ENCODE peak calls at places on chromosome 15, in six cellular contexts. One of them, this sample, is unnamed.

GRCh38 chr15:51536965-51537574 is 85.5 kb downstream of the DMXL2 start:
- DNase-seq in PC-3: peak; percentile 33
- DNase-seq in CD8-positive, alpha-beta memory T cell: no peak
- DNase-seq in WERI-Rb-1: no peak
- DNase-seq in A549: peak; percentile 40
- DNase-seq in SJCRH30: no peak
- DNase-seq in this sample: no peak

GRCh38 chr15:100842756-100843730 is 36.6 kb upstream of the ALDH1A3 start:
- DNase-seq in PC-3: peak; percentile 25
- DNase-seq in CD8-positive, alpha-beta memory T cell: no peak
- DNase-seq in WERI-Rb-1: no peak
- DNase-seq in A549: no peak
- DNase-seq in SJCRH30: no peak
- DNase-seq in this sample: no peak

GRCh38 chr15:86337071-86337470 is 257.4 kb downstream of the AGBL1 start:
- DNase-seq in PC-3: no peak
- DNase-seq in CD8-positive, alpha-beta memory T cell: no peak
- DNase-seq in WERI-Rb-1: no peak
- DNase-seq in A549: no peak
- DNase-seq in SJCRH30: no peak
- DNase-seq in this sample: no peak

GRCh38 chr15:94253742-94254141 is 22.4 kb downstream of the MCTP2 start:
- DNase-seq in PC-3: no peak
- DNase-seq in CD8-positive, alpha-beta memory T cell: no peak
- DNase-seq in WERI-Rb-1: no peak
- DNase-seq in A549: no peak
- DNase-seq in SJCRH30: no peak
- DNase-seq in this sample: no peak

GRCh38 chr15:70362911-70363310 is 265.2 kb upstream of the TLE3 start:
- DNase-seq in PC-3: peak; percentile 24
- DNase-seq in CD8-positive, alpha-beta memory T cell: no peak
- DNase-seq in WERI-Rb-1: peak; percentile 82
- DNase-seq in A549: peak; percentile 35
- DNase-seq in SJCRH30: no peak
- DNase-seq in this sample: peak; percentile 10

GRCh38 chr15:60496853-60497252 is 17.9 kb upstream of the ICE2 start:
- DNase-seq in PC-3: no peak
- DNase-seq in CD8-positive, alpha-beta memory T cell: no peak
- DNase-seq in WERI-Rb-1: no peak
- DNase-seq in A549: no peak
- DNase-seq in SJCRH30: no peak
- DNase-seq in this sample: no peak

GRCh38 chr15:77251662-77252061 is 168.2 kb downstream of the PEAK1 start:
- DNase-seq in PC-3: peak; percentile 10
- DNase-seq in CD8-positive, alpha-beta memory T cell: no peak
- DNase-seq in WERI-Rb-1: no peak
- DNase-seq in A549: no peak
- DNase-seq in SJCRH30: no peak
- DNase-seq in this sample: peak; percentile 8

GRCh38 chr15:42876224-42876623 is 44.4 kb downstream of the TTBK2 start:
- DNase-seq in PC-3: no peak
- DNase-seq in CD8-positive, alpha-beta memory T cell: no peak
- DNase-seq in WERI-Rb-1: no peak
- DNase-seq in A549: no peak
- DNase-seq in SJCRH30: no peak
- DNase-seq in this sample: no peak

GRCh38 chr15:77992356-77993222 is 84.9 kb downstream of the TBC1D2B start:
- DNase-seq in PC-3: no peak
- DNase-seq in CD8-positive, alpha-beta memory T cell: no peak
- DNase-seq in WERI-Rb-1: no peak
- DNase-seq in A549: no peak
- DNase-seq in SJCRH30: no peak
- DNase-seq in this sample: no peak

GRCh38 chr15:88744548-88745020 is 58.7 kb upstream of the ACAN start:
- DNase-seq in PC-3: peak; percentile 1
- DNase-seq in CD8-positive, alpha-beta memory T cell: no peak
- DNase-seq in WERI-Rb-1: no peak
- DNase-seq in A549: no peak
- DNase-seq in SJCRH30: no peak
- DNase-seq in this sample: peak; percentile 12

GRCh38 chr15:51861557-51862350 is 32.3 kb downstream of the TMOD3 start:
- DNase-seq in PC-3: peak; percentile 20
- DNase-seq in CD8-positive, alpha-beta memory T cell: peak; percentile 67
- DNase-seq in WERI-Rb-1: no peak
- DNase-seq in A549: no peak
- DNase-seq in SJCRH30: no peak
- DNase-seq in this sample: no peak

GRCh38 chr15:89543389-89543788 is 31.9 kb upstream of the TICRR start:
- DNase-seq in PC-3: no peak
- DNase-seq in CD8-positive, alpha-beta memory T cell: no peak
- DNase-seq in WERI-Rb-1: no peak
- DNase-seq in A549: peak; percentile 28
- DNase-seq in SJCRH30: no peak
- DNase-seq in this sample: no peak

GRCh38 chr15:90042766-90043525 is 41.8 kb downstream of the ZNF710 start:
- DNase-seq in PC-3: no peak
- DNase-seq in CD8-positive, alpha-beta memory T cell: no peak
- DNase-seq in WERI-Rb-1: no peak
- DNase-seq in A549: no peak
- DNase-seq in SJCRH30: no peak
- DNase-seq in this sample: no peak

GRCh38 chr15:79541176-79541575 is 109.0 kb downstream of the MINAR1 start:
- DNase-seq in PC-3: no peak
- DNase-seq in CD8-positive, alpha-beta memory T cell: no peak
- DNase-seq in WERI-Rb-1: no peak
- DNase-seq in A549: no peak
- DNase-seq in SJCRH30: no peak
- DNase-seq in this sample: no peak

GRCh38 chr15:65409284-65409631 is 13.5 kb downstream of the IGDCC4 start:
- DNase-seq in PC-3: peak; percentile 71
- DNase-seq in CD8-positive, alpha-beta memory T cell: no peak
- DNase-seq in WERI-Rb-1: no peak
- DNase-seq in A549: no peak
- DNase-seq in SJCRH30: peak; percentile 44
- DNase-seq in this sample: peak; percentile 100

GRCh38 chr15:65184305-65184943 is 718 bp downstream of the CLPX start:
- DNase-seq in PC-3: peak; percentile 39
- DNase-seq in CD8-positive, alpha-beta memory T cell: peak; percentile 26
- DNase-seq in WERI-Rb-1: peak; percentile 22
- DNase-seq in A549: peak; percentile 71
- DNase-seq in SJCRH30: peak; percentile 70
- DNase-seq in this sample: peak; percentile 27

GRCh38 chr15:68593826-68594532 is 15.2 kb downstream of the CORO2B start:
- DNase-seq in PC-3: no peak
- DNase-seq in CD8-positive, alpha-beta memory T cell: no peak
- DNase-seq in WERI-Rb-1: no peak
- DNase-seq in A549: no peak
- DNase-seq in SJCRH30: no peak
- DNase-seq in this sample: no peak

DNA sequence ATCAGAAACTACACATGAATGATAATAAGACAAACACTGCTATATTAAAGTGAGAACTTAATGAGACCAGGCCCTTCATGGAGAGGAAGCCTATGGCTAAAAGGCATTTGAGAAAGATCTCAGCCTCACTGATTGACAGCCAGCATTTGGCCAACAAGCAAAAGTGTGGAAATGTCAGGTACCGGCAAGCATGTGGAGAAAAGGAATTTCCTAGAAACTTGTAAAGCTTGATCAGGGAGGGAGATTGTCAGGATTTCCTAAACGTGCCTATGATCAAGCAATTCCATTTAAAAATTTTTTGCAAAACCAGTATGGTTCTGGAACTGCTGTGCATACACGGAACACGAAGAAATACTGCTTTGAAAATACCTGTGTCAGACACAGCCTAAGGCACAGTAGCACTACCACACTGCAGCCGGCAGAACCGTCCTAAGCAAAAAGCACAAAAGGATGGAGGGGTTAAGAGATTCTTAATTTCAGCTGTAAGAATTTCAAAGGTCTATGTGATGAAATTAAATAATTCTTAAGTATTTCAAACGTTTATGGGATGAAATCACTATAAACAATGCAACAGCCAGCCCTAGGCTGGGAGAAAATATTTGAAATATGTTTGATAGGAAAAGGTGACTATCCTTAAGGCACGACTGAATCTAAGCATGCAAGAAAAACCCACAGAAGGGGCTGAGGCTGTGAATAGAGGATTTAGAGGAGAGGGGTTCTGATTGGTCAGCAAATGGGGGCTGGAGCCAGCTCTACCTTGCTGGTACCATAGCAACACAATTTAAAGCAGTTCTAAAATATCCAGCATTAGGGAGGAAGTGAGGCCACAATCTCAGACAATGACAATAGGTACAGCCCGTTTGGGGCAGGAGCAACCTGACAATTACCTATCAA is 220.6 kb upstream of the ATP10A start:
- DNase-seq in PC-3: no peak
- DNase-seq in CD8-positive, alpha-beta memory T cell: no peak
- DNase-seq in WERI-Rb-1: no peak
- DNase-seq in A549: no peak
- DNase-seq in SJCRH30: no peak
- DNase-seq in this sample: peak; percentile 25
- H3K27ac ChIP-seq in PC-3: no peak overlapping the region
- H3K27ac ChIP-seq in CD8-positive, alpha-beta memory T cell: no peak overlapping the region
- H3K27ac ChIP-seq in WERI-Rb-1: no peak overlapping the region
- H3K27ac ChIP-seq in A549: no peak overlapping the region
- H3K27ac ChIP-seq in SJCRH30: no peak overlapping the region
- H3K27ac ChIP-seq in this sample: no peak overlapping the region

GRCh38 chr15:99002226-99002625 is 5.4 kb downstream of the PGPEP1L start:
- DNase-seq in PC-3: no peak
- DNase-seq in CD8-positive, alpha-beta memory T cell: no peak
- DNase-seq in WERI-Rb-1: no peak
- DNase-seq in A549: no peak
- DNase-seq in SJCRH30: no peak
- DNase-seq in this sample: no peak

GRCh38 chr15:99006904-99007495 is 592 bp downstream of the PGPEP1L start:
- DNase-seq in PC-3: no peak
- DNase-seq in CD8-positive, alpha-beta memory T cell: no peak
- DNase-seq in WERI-Rb-1: peak; percentile 78
- DNase-seq in A549: no peak
- DNase-seq in SJCRH30: no peak
- DNase-seq in this sample: no peak

GRCh38 chr15:99009741-99010370 is 2.3 kb upstream of the PGPEP1L start:
- DNase-seq in PC-3: no peak
- DNase-seq in CD8-positive, alpha-beta memory T cell: no peak
- DNase-seq in WERI-Rb-1: no peak
- DNase-seq in A549: no peak
- DNase-seq in SJCRH30: no peak
- DNase-seq in this sample: no peak

GRCh38 chr15:99010743-99011142 is 3.2 kb upstream of the PGPEP1L start:
- DNase-seq in PC-3: no peak
- DNase-seq in CD8-positive, alpha-beta memory T cell: no peak
- DNase-seq in WERI-Rb-1: no peak
- DNase-seq in A549: no peak
- DNase-seq in SJCRH30: no peak
- DNase-seq in this sample: peak; percentile 20

DNA sequence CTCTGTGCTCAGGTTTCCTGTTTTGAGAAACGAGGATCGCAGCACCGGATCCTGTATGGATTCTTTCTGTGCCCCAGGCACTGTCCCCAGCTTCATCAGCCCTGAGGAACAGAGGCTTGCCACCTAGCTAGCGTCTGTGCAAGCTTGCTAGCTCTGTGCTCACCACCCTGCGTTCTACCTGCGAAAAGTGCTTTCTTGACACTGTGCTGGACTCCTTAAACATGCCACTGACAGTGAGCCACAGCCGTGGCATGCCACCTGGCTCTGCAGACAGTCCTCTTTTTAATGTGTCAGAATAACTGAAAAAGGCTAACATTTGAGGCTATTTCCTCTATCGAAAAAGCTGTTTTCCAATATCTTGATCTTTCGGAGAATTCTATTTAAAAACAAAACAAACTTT is 1.4 kb downstream of the PGPEP1L start:
- DNase-seq in PC-3: no peak
- DNase-seq in CD8-positive, alpha-beta memory T cell: no peak
- DNase-seq in WERI-Rb-1: no peak
- DNase-seq in A549: no peak
- DNase-seq in SJCRH30: no peak
- DNase-seq in this sample: no peak
- H3K4me3 ChIP-seq in PC-3: no peak overlapping the region
- H3K4me3 ChIP-seq in CD8-positive, alpha-beta memory T cell: no peak overlapping the region
- H3K4me3 ChIP-seq in WERI-Rb-1: no peak overlapping the region
- H3K4me3 ChIP-seq in A549: no peak overlapping the region
- H3K4me3 ChIP-seq in SJCRH30: no peak overlapping the region
- H3K4me3 ChIP-seq in this sample: no peak overlapping the region

DNA sequence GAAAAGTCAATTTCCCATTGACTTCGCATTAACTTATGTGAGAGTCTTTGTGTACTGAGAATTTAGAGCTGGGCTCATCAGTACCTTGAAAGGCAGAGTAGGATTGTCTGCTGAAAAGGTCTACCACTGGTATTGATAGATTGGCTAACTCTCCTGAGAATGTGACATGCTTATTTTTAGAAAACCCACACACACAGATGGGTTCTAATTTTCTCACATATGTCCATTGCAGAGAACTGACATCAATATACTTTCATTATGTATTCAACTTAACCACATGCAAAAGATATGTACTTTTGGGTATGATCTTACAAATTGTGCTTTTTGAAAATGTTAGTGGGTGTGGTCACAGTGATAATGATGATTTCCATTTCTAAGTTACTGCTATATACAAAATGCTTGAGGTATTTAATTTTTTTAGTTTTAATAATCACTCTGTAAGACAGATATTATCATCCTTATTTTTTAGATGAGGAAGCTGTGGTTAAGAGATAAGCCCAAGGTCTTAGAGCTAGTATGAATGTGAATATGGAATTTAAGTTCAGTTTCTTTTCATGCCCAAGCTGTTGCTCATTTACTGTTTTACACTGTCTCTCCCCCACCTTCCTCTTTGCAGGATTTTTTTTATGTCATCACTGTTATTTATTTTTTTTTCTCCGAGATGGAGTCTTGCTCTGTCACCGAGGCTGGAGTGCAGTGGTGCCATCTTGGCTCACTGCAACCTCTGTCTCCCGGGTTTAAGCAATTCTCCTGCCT is 22.3 kb downstream of the MAP2K5 start:
- DNase-seq in PC-3: no peak
- DNase-seq in CD8-positive, alpha-beta memory T cell: no peak
- DNase-seq in WERI-Rb-1: no peak
- DNase-seq in A549: no peak
- DNase-seq in SJCRH30: no peak
- DNase-seq in this sample: peak; percentile 33
- H3K27ac ChIP-seq in PC-3: no peak overlapping the region
- H3K27ac ChIP-seq in CD8-positive, alpha-beta memory T cell: no peak overlapping the region
- H3K27ac ChIP-seq in WERI-Rb-1: no peak overlapping the region
- H3K27ac ChIP-seq in A549: no peak overlapping the region
- H3K27ac ChIP-seq in SJCRH30: no peak overlapping the region
- H3K27ac ChIP-seq in this sample: no peak overlapping the region

DNA sequence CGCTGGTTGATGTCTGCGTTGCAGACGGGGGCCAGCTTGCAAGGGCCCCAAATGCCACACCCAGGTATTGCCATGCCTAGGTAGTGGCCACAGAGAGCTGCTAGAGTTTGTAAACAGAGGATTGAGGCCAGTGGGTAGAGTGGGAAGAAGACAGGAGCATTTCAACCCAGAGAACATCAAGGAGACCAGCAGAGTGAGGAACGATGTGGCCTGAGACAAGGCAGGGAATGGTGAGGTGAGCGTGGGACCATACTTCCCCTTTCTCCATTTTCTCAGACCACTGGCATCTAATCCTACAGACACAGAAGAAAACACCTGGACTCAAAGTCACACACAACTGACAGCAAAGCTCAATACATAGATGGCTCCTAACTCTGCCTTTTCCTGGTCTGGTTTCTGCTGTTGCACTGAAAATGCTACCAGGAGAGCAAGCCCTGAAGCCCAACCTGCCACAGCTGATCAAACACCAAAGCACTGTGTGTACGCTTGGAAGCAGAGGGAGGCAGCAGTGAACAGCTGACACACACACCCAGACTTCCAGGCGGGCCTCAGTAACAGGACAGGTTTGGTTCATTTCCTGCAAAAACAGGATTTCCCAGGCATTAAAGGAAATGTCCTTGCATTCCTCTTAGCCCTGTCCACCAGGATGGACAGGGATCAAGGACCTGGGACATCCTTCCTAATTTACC is 1.6 kb downstream of the FAM174B start:
- DNase-seq in PC-3: peak; percentile 69
- DNase-seq in CD8-positive, alpha-beta memory T cell: no peak
- DNase-seq in WERI-Rb-1: peak; percentile 59
- DNase-seq in A549: peak; percentile 55
- DNase-seq in SJCRH30: peak; percentile 88
- DNase-seq in this sample: no peak
- H3K4me3 ChIP-seq in PC-3: peak overlapping the region; percentile 74
- H3K4me3 ChIP-seq in CD8-positive, alpha-beta memory T cell: no peak overlapping the region
- H3K4me3 ChIP-seq in WERI-Rb-1: peak overlapping the region; percentile 64
- H3K4me3 ChIP-seq in A549: no peak overlapping the region
- H3K4me3 ChIP-seq in SJCRH30: no peak overlapping the region
- H3K4me3 ChIP-seq in this sample: no peak overlapping the region

This sample was measured in astrocyte.